ENCODE peak calls at places on chromosomes 12 and 14, in seven cellular contexts. One of them, this sample, is unnamed.

GRCh38 chr14:60648934-60649814 is at the start of gene SIX1:
- DNase-seq in activated T-helper 1 cell treated with anti-CD3 and anti-CD28 coated beads, Interleukin-2, amount 50 U/mL, for 16 hours: no peak
- DNase-seq in central memory CD8-positive, alpha-beta T cell: no peak
- DNase-seq in hepatocyte: peak
- DNase-seq in A549: peak
- DNase-seq in MCF 10A: peak
- DNase-seq in right atrium auricular region: no peak
- DNase-seq in this sample: no peak

GRCh38 chr12:66066071-66066928 is 64.2 kb downstream of the LLPH start:
- DNase-seq in activated T-helper 1 cell treated with anti-CD3 and anti-CD28 coated beads, Interleukin-2, amount 50 U/mL, for 16 hours: no peak
- DNase-seq in central memory CD8-positive, alpha-beta T cell: no peak
- DNase-seq in hepatocyte: no peak
- DNase-seq in A549: no peak
- DNase-seq in MCF 10A: peak
- DNase-seq in right atrium auricular region: no peak
- DNase-seq in this sample: no peak

GRCh38 chr12:34607520-34608195 is 585.4 kb downstream of the ALG10 start:
- DNase-seq in activated T-helper 1 cell treated with anti-CD3 and anti-CD28 coated beads, Interleukin-2, amount 50 U/mL, for 16 hours: no peak
- DNase-seq in central memory CD8-positive, alpha-beta T cell: no peak
- DNase-seq in hepatocyte: no peak
- DNase-seq in A549: no peak
- DNase-seq in MCF 10A: no peak
- DNase-seq in right atrium auricular region: peak
- DNase-seq in this sample: no peak

GRCh38 chr14:101559624-101560533 is 1.4 kb upstream of the DIO3 start:
- DNase-seq in activated T-helper 1 cell treated with anti-CD3 and anti-CD28 coated beads, Interleukin-2, amount 50 U/mL, for 16 hours: no peak
- DNase-seq in central memory CD8-positive, alpha-beta T cell: no peak
- DNase-seq in hepatocyte: peak
- DNase-seq in A549: no peak
- DNase-seq in MCF 10A: no peak
- DNase-seq in right atrium auricular region: no peak
- DNase-seq in this sample: no peak

GRCh38 chr12:85309180-85309579 is 29.2 kb downstream of the ALX1 start:
- DNase-seq in activated T-helper 1 cell treated with anti-CD3 and anti-CD28 coated beads, Interleukin-2, amount 50 U/mL, for 16 hours: no peak
- DNase-seq in central memory CD8-positive, alpha-beta T cell: no peak
- DNase-seq in hepatocyte: no peak
- DNase-seq in A549: no peak
- DNase-seq in MCF 10A: no peak
- DNase-seq in right atrium auricular region: no peak
- DNase-seq in this sample: no peak

GRCh38 chr12:33431648-33432047 is 8.0 kb downstream of the SYT10 start:
- DNase-seq in activated T-helper 1 cell treated with anti-CD3 and anti-CD28 coated beads, Interleukin-2, amount 50 U/mL, for 16 hours: no peak
- DNase-seq in central memory CD8-positive, alpha-beta T cell: no peak
- DNase-seq in hepatocyte: no peak
- DNase-seq in A549: no peak
- DNase-seq in MCF 10A: no peak
- DNase-seq in right atrium auricular region: no peak
- DNase-seq in this sample: no peak

GRCh38 chr12:102527256-102527720 is 46.9 kb upstream of the IGF1 start:
- DNase-seq in activated T-helper 1 cell treated with anti-CD3 and anti-CD28 coated beads, Interleukin-2, amount 50 U/mL, for 16 hours: no peak
- DNase-seq in central memory CD8-positive, alpha-beta T cell: no peak
- DNase-seq in hepatocyte: no peak
- DNase-seq in A549: no peak
- DNase-seq in MCF 10A: no peak
- DNase-seq in right atrium auricular region: no peak
- DNase-seq in this sample: no peak

GRCh38 chr12:110546339-110546738 is 36.8 kb downstream of the PPTC7 start:
- DNase-seq in activated T-helper 1 cell treated with anti-CD3 and anti-CD28 coated beads, Interleukin-2, amount 50 U/mL, for 16 hours: no peak
- DNase-seq in central memory CD8-positive, alpha-beta T cell: no peak
- DNase-seq in hepatocyte: peak
- DNase-seq in A549: no peak
- DNase-seq in MCF 10A: peak
- DNase-seq in right atrium auricular region: no peak
- DNase-seq in this sample: no peak

GRCh38 chr14:92651106-92651792 is 97.2 kb downstream of the LGMN start:
- DNase-seq in activated T-helper 1 cell treated with anti-CD3 and anti-CD28 coated beads, Interleukin-2, amount 50 U/mL, for 16 hours: peak
- DNase-seq in central memory CD8-positive, alpha-beta T cell: peak
- DNase-seq in hepatocyte: no peak
- DNase-seq in A549: no peak
- DNase-seq in MCF 10A: no peak
- DNase-seq in right atrium auricular region: no peak
- DNase-seq in this sample: peak

GRCh38 chr12:90090929-90091651 is 382.5 kb upstream of the ATP2B1 start:
- DNase-seq in activated T-helper 1 cell treated with anti-CD3 and anti-CD28 coated beads, Interleukin-2, amount 50 U/mL, for 16 hours: no peak
- DNase-seq in central memory CD8-positive, alpha-beta T cell: no peak
- DNase-seq in hepatocyte: peak
- DNase-seq in A549: peak
- DNase-seq in MCF 10A: peak
- DNase-seq in right atrium auricular region: peak
- DNase-seq in this sample: no peak

GRCh38 chr12:132559652-132560420 is 50.5 kb downstream of the LRCOL1 start:
- DNase-seq in activated T-helper 1 cell treated with anti-CD3 and anti-CD28 coated beads, Interleukin-2, amount 50 U/mL, for 16 hours: no peak
- DNase-seq in central memory CD8-positive, alpha-beta T cell: no peak
- DNase-seq in hepatocyte: peak
- DNase-seq in A549: peak
- DNase-seq in MCF 10A: peak
- DNase-seq in right atrium auricular region: no peak
- DNase-seq in this sample: no peak

GRCh38 chr12:91017511-91018263 is 12.9 kb upstream of the EPYC start:
- DNase-seq in activated T-helper 1 cell treated with anti-CD3 and anti-CD28 coated beads, Interleukin-2, amount 50 U/mL, for 16 hours: no peak
- DNase-seq in central memory CD8-positive, alpha-beta T cell: no peak
- DNase-seq in hepatocyte: no peak
- DNase-seq in A549: no peak
- DNase-seq in MCF 10A: no peak
- DNase-seq in right atrium auricular region: no peak
- DNase-seq in this sample: no peak

GRCh38 chr12:67705394-67706370 is 57.1 kb downstream of the DYRK2 start:
- DNase-seq in activated T-helper 1 cell treated with anti-CD3 and anti-CD28 coated beads, Interleukin-2, amount 50 U/mL, for 16 hours: no peak
- DNase-seq in central memory CD8-positive, alpha-beta T cell: no peak
- DNase-seq in hepatocyte: no peak
- DNase-seq in A549: no peak
- DNase-seq in MCF 10A: peak
- DNase-seq in right atrium auricular region: no peak
- DNase-seq in this sample: no peak

GRCh38 chr14:88005050-88005481 is at the start of gene GPR65:
- DNase-seq in activated T-helper 1 cell treated with anti-CD3 and anti-CD28 coated beads, Interleukin-2, amount 50 U/mL, for 16 hours: no peak
- DNase-seq in central memory CD8-positive, alpha-beta T cell: peak
- DNase-seq in hepatocyte: no peak
- DNase-seq in A549: no peak
- DNase-seq in MCF 10A: no peak
- DNase-seq in right atrium auricular region: no peak
- DNase-seq in this sample: peak

GRCh38 chr14:86055512-86055911 is 525.6 kb downstream of the FLRT2 start:
- DNase-seq in activated T-helper 1 cell treated with anti-CD3 and anti-CD28 coated beads, Interleukin-2, amount 50 U/mL, for 16 hours: no peak
- DNase-seq in central memory CD8-positive, alpha-beta T cell: no peak
- DNase-seq in hepatocyte: no peak
- DNase-seq in A549: no peak
- DNase-seq in MCF 10A: peak
- DNase-seq in right atrium auricular region: no peak
- DNase-seq in this sample: no peak

GRCh38 chr14:57060276-57060956 is 208.3 kb downstream of the EXOC5 start:
- DNase-seq in activated T-helper 1 cell treated with anti-CD3 and anti-CD28 coated beads, Interleukin-2, amount 50 U/mL, for 16 hours: no peak
- DNase-seq in central memory CD8-positive, alpha-beta T cell: no peak
- DNase-seq in hepatocyte: peak
- DNase-seq in A549: no peak
- DNase-seq in MCF 10A: peak
- DNase-seq in right atrium auricular region: no peak
- DNase-seq in this sample: peak

GRCh38 chr12:23947395-23947794 is 2.1 kb downstream of the SOX5 start:
- DNase-seq in activated T-helper 1 cell treated with anti-CD3 and anti-CD28 coated beads, Interleukin-2, amount 50 U/mL, for 16 hours: no peak
- DNase-seq in central memory CD8-positive, alpha-beta T cell: no peak
- DNase-seq in hepatocyte: no peak
- DNase-seq in A549: no peak
- DNase-seq in MCF 10A: no peak
- DNase-seq in right atrium auricular region: no peak
- DNase-seq in this sample: no peak

This sample was measured in stimulated activated CD4-positive, alpha-beta T cell treated with anti-CD3 and anti-CD28 coated beads, Interleukin-1b, Interleukin-23, amount 100 ng/mL, for 4 hours.